ENCODE peak calls at places on chromosomes 6 and 20, in six cellular contexts. E is uterus; N is CD8-positive, alpha-beta T cell; T is Calu3; U is fibroblast of pulmonary artery; V is astrocyte of the spinal cord. G is an unnamed sample.

GRCh38 chr6:122068291-122068769 is 331.1 kb upstream of the HSF2 start:
- DNase-seq in E (no peak), N (no peak), T (no peak), U (no peak), V (no peak), G (no peak)

GRCh38 chr6:119742188-119742803 is 392.7 kb upstream of the MAN1A1 start:
- DNase-seq in E (no peak), N (peak), T (peak), U (peak), V (peak), G (peak)

GRCh38 chr20:4730782-4731181 is 9.1 kb downstream of the PRND start:
- DNase-seq in E (no peak), N (no peak), T (no peak), U (peak), V (no peak), G (no peak)

GRCh38 chr20:4476903-4477302 is 244.8 kb upstream of the PRND start:
- DNase-seq in E (no peak), N (no peak), T (no peak), U (no peak), V (peak), G (no peak)

GRCh38 chr20:64035066-64035932 is 683 bp upstream of the C20orf204 start:
- DNase-seq in E (no peak), N (no peak), T (no peak), U (no peak), V (no peak), G (no peak)

GRCh38 chr20:36149469-36149868 is 5.1 kb upstream of the EPB41L1 start:
- DNase-seq in E (no peak), N (no peak), T (no peak), U (no peak), V (no peak), G (no peak)

GRCh38 chr6:37860226-37860839 is 40.8 kb downstream of the ZFAND3 start:
- DNase-seq in E (no peak), N (no peak), T (peak), U (peak), V (peak), G (no peak)

GRCh38 chr20:24838551-24839530 is 110.2 kb upstream of the CST7 start:
- DNase-seq in E (no peak), N (no peak), T (no peak), U (no peak), V (peak), G (no peak)

GRCh38 chr20:63651942-63652191 is 1.4 kb downstream of the STMN3 start:
- DNase-seq in E (no peak), N (no peak), T (no peak), U (no peak), V (no peak), G (no peak)

GRCh38 chr6:33249732-33250625 is 21.7 kb downstream of the VPS52 start:
- DNase-seq in E (peak), N (no peak), T (no peak), U (peak), V (peak), G (peak)

GRCh38 chr6:27407153-27407814 is 18.7 kb downstream of the ZNF391 start:
- DNase-seq in E (no peak), N (no peak), T (no peak), U (no peak), V (no peak), G (no peak)

GRCh38 chr20:56934888-56935287 is 305.8 kb downstream of the TFAP2C start:
- DNase-seq in E (no peak), N (no peak), T (no peak), U (no peak), V (no peak), G (no peak)

GRCh38 chr6:43020052-43020705 is 1.2 kb upstream of the RRP36 start:
- DNase-seq in E (no peak), N (no peak), T (no peak), U (no peak), V (no peak), G (no peak)

GRCh38 chr6:50007821-50008220 is 14.0 kb downstream of the DEFB110 start:
- DNase-seq in E (no peak), N (no peak), T (no peak), U (no peak), V (peak), G (no peak)

GRCh38 chr6:111788779-111789276 is 84.4 kb downstream of the FYN start:
- DNase-seq in E (no peak), N (no peak), T (no peak), U (peak), V (no peak), G (no peak)

GRCh38 chr6:34295721-34296120 is 46.9 kb upstream of the SMIM29 start:
- DNase-seq in E (no peak), N (no peak), T (no peak), U (peak), V (no peak), G (no peak)

DNA sequence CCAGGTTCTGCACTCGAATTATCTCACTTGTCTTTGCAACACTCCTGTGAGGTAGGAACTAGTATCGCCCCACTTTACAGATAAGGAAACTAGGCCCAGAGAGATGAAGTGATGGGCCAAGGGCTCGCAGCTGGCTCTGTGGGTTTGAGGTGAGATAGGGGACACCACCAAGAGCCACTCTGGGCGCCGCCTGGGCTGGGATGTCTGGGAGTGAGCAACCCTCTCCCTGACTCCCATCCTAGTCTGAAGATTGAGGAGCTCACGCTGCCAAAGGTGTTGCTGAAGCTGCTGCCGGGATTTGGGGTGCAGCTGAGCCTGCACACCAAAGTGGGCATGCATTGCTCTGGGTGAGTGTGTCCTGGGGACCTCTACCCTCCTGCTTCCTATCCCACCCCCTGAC is 5.4 kb downstream of the BPIFB3 start:
- DNase-seq in E (no peak), N (no peak), T (no peak), U (no peak), V (no peak), G (no peak)
- TF ChIP-seq CTCF in E (no peak), N (no peak), T (no peak), U (no peak), V (no peak), G (no peak)

DNA sequence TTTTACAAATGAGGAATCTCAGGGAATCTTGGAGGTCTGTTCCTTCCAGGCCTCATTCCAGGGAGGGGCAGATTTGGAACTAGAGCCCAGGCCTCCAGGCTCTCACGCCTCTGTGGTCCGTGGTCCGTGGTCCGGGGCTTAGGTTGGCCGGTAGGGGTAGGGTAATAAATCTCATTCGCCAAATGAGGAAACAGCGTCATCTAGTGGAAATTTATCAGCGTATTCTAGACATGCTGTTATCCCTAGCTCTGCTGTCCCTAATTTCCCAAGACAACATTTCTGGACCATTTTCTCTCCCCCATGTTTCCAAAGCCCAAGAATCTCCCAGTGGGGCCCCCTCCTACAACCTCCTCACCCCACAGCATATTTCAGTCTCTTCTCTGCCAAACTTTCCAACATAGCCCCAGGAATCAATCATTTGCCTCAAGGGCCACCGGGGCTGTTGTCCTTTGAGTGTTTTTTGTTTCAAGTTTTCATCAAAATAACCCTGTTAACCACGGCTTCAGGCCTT is 126.9 kb downstream of the ALDH8A1 start:
- DNase-seq in E (peak), N (peak), T (peak), U (peak), V (peak), G (no peak)
- TF ChIP-seq CTCF in E (peak), N (peak), T (peak), U (peak), V (peak), G (peak)

GRCh38 chr6:123777554-123777953 is 26.1 kb upstream of the NKAIN2 start:
- DNase-seq in E (no peak), N (no peak), T (no peak), U (peak), V (peak), G (no peak)
- TF ChIP-seq CTCF in E (no peak), N (no peak), T (no peak), U (peak), V (peak), G (no peak)

DNA sequence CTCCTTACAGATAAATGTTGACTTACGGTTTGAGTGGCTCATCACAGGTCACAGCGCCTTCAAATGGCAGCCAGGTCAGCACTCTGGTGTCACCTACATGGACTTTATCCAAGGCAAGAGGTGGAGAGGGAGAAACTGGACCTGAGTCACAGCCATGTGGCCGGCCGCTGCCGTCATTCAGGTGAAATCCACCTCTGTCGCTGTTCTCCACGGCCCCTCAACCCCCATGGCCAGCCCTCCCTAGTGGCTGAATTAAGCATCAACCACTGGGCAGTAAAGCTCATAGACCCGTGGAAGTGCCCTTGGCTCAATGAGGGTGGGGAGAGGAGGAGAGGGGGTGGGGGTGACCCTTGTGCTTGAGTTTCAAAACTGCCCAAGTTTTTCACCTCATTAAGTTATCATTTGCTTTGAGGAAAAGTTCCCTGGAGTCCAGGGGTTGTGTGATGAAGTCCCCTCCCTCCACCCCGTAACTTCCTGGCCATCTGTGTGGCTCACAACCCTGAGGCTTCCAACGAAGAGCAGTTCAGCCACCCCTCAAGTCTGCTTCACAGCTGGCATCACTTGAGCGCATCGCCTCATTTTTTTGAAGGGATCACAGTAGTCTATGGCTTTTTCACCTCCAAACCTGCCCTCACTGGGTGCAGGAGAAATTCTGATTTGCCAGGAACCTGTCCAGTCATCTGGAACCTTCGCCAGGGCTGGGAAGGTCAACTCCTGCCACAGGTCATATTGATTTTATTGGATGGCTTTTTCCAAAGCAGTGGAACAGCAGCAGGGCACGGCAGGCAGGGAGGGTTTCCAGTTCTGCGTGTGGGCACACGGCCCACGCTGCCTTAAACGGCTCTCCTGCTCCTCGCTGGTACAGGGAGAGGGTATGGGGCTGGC is 43.5 kb upstream of the APCDD1L start:
- DNase-seq in E (no peak), N (no peak), T (no peak), U (no peak), V (no peak), G (no peak)
- TF ChIP-seq CTCF in E (no peak), N (no peak), T (no peak), U (no peak), V (no peak), G (no peak)

G was measured in activated B cell treated with CpG ODN at 0.5 μM for 24 hours.